ENCODE peak calls at places on chromosomes 11 and 22, in seven cellular contexts. C is astrocyte of the cerebellum, Y is foreskin fibroblast, I is WERI-Rb-1, O is adrenal gland, X is cardiac muscle cell, H is psoas muscle. Q is an unnamed sample.
A peak's percentile ranks its signal among the peaks of the same experiment; 100 is the strongest.

GRCh38 chr11:118216621-118217526 is 7.9 kb downstream of the JAML start:
- DNase-seq in C (no peak), Y (no peak), I (no peak), O (no peak), X (no peak), H (no peak), Q (no peak)

GRCh38 chr11:126102436-126102894 is 39.8 kb upstream of the CDON start:
- DNase-seq in C (no peak), Y (peak; percentile 21), I (no peak), O (peak; percentile 51), X (peak; percentile 79), H (no peak), Q (peak; percentile 12)

GRCh38 chr11:31240340-31240904 is 129.1 kb downstream of the DCDC1 start:
- DNase-seq in C (peak; percentile 62), Y (peak; percentile 10), I (peak; percentile 48), O (peak; percentile 10), X (peak; percentile 70), H (no peak), Q (peak; percentile 30)

GRCh38 chr11:36008576-36008975 is 64.7 kb downstream of the LDLRAD3 start:
- DNase-seq in C (no peak), Y (peak; percentile 43), I (no peak), O (no peak), X (no peak), H (no peak), Q (no peak)

GRCh38 chr11:116832350-116833290 is 2.9 kb downstream of the APOC3 start:
- DNase-seq in C (no peak), Y (no peak), I (no peak), O (no peak), X (no peak), H (no peak), Q (no peak)

GRCh38 chr11:43685483-43685882 is 4.9 kb downstream of the HSD17B12 start:
- DNase-seq in C (no peak), Y (peak; percentile 27), I (no peak), O (no peak), X (no peak), H (no peak), Q (no peak)

GRCh38 chr22:37121887-37122591 is 12.5 kb upstream of the TMPRSS6 start:
- DNase-seq in C (no peak), Y (peak; percentile 36), I (no peak), O (peak; percentile 27), X (no peak), H (no peak), Q (peak; percentile 15)

GRCh38 chr11:115963170-115963569 is 459.0 kb upstream of the CADM1 start:
- DNase-seq in C (no peak), Y (no peak), I (no peak), O (no peak), X (no peak), H (no peak), Q (no peak)

GRCh38 chr11:119483341-119483880 is 60.4 kb upstream of the THY1 start:
- DNase-seq in C (no peak), Y (no peak), I (no peak), O (peak; percentile 8), X (no peak), H (no peak), Q (no peak)

GRCh38 chr22:30425616-30426394 is at the start of gene MTFP1:
- DNase-seq in C (no peak), Y (peak; percentile 79), I (peak; percentile 83), O (peak; percentile 72), X (peak; percentile 84), H (peak; percentile 67), Q (peak; percentile 56)

GRCh38 chr22:24601217-24602104 is 1.5 kb upstream of the GGT1 start:
- DNase-seq in C (no peak), Y (no peak), I (no peak), O (peak; percentile 80), X (no peak), H (no peak), Q (no peak)

GRCh38 chr11:62340269-62340901 is 3.1 kb downstream of the ASRGL1 start:
- DNase-seq in C (peak; percentile 20), Y (peak; percentile 65), I (peak; percentile 39), O (peak; percentile 51), X (peak; percentile 56), H (peak; percentile 33), Q (peak; percentile 44)

GRCh38 chr11:62336949-62337681 is at the start of gene ASRGL1:
- DNase-seq in C (peak; percentile 3), Y (peak; percentile 77), I (peak; percentile 94), O (peak; percentile 76), X (peak; percentile 82), H (peak; percentile 89), Q (peak; percentile 42)

GRCh38 chr11:62338218-62338617 is 970 bp downstream of the ASRGL1 start:
- DNase-seq in C (no peak), Y (no peak), I (no peak), O (no peak), X (no peak), H (no peak), Q (no peak)

GRCh38 chr11:62333768-62334167 is 3.5 kb upstream of the ASRGL1 start:
- DNase-seq in C (no peak), Y (no peak), I (no peak), O (no peak), X (no peak), H (no peak), Q (no peak)

DNA sequence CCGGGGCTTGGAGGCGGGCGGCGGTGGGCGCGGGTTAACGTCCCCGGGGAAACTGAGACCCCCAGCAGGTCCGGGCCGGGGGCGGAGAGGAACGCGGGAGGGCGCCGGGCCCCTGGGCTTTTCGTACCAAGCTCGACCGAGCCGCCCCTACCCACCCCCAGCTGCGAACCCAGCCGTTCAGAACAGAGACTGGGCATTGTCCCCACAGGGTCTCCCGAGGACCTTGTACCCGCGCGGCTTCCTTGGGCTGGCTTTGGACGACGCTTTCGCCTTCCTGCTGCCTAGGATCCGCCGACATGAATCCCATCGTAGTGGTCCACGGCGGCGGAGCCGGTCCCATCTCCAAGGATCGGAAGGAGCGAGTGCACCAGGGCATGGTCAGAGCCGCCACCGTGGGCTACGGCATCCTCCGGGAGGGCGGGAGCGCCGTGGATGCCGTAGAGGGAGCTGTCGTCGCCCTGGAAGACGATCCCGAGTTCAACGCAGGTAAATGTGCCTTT is 484 bp downstream of the ASRGL1 start:
- DNase-seq in C (no peak), Y (peak; percentile 28), I (peak; percentile 42), O (no peak), X (peak; percentile 37), H (no peak), Q (no peak)
- TF ChIP-seq CTCF in C (no peak), Y (no peak), I (no peak), O (no peak), X (no peak), H (no peak), Q (no peak)

DNA sequence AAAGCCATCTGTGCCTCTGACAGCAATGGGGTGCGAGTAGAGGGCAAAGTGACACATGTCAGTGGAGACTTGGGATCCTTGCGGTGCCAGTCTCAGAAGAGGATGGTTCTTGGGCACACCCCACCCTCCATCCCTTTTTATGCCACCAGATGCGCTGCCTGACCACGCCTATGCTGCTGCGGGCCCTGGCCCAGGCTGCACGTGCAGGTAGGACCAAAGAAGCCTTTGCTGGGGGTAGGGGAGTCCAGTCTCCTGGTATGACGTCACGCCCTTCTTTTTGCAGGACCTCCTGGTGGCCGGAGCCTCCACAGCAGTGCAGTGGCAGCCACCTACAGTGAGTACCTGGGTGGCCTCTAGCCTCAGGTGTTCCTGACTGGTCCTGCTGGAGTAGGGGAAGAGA is 1.5 kb downstream of the NDUFS8 start:
- DNase-seq in C (no peak), Y (no peak), I (no peak), O (no peak), X (no peak), H (no peak), Q (no peak)
- H3K4me3 ChIP-seq in C (peak overlapping the region; percentile 87), Y (peak overlapping the region; percentile 60), I (no peak overlapping the region), O (peak overlapping the region; percentile 85), X (no peak overlapping the region), H (peak overlapping the region; percentile 86), Q (no peak overlapping the region)

DNA sequence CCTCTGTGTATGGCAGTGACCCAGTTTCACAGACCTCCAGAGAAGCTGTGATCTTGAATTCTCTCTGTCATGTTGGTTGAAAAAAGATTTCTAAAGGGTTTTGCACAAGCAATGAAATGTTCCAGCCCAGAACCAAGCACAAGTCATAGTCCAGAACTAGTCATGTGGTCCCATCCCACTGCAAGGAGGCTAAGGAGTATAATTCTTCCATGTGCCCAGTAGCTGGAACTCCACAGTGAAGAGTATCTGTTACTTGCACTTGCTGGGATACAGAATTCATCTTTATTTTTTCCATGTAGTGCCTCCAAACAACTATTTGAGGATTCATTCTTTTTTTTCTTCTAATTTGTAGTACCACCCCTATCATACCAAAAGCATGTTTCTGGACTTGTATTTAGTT is 9.9 kb upstream of the MMP8 start:
- DNase-seq in C (no peak), Y (no peak), I (no peak), O (no peak), X (no peak), H (no peak), Q (peak; percentile 9)
- TF ChIP-seq CTCF in C (no peak), Y (no peak), I (no peak), O (no peak), X (no peak), H (no peak), Q (no peak)

GRCh38 chr11:11996321-11997174 is 11.9 kb downstream of the DKK3 start:
- DNase-seq in C (no peak), Y (no peak), I (no peak), O (no peak), X (no peak), H (no peak), Q (no peak)
- H3K4me3 ChIP-seq in C (no peak overlapping the region), Y (no peak overlapping the region), I (no peak overlapping the region), O (no peak overlapping the region), X (no peak overlapping the region), H (no peak overlapping the region), Q (no peak overlapping the region)

GRCh38 chr11:93089474-93090102 is 108.2 kb downstream of the SLC36A4 start:
- DNase-seq in C (peak; percentile 19), Y (peak; percentile 28), I (peak; percentile 13), O (peak; percentile 22), X (peak; percentile 21), H (no peak), Q (peak; percentile 53)
- TF ChIP-seq CTCF in C (peak; percentile 73), Y (peak; percentile 71), I (peak; percentile 71), O (no peak), X (peak; percentile 79), H (no peak), Q (peak; percentile 67)

GRCh38 chr11:1832989-1833365 is 1.8 kb upstream of the SYT8 start:
- DNase-seq in C (no peak), Y (no peak), I (no peak), O (no peak), X (no peak), H (no peak), Q (no peak)
- H3K4me3 ChIP-seq in C (no peak overlapping the region), Y (no peak overlapping the region), I (no peak overlapping the region), O (no peak overlapping the region), X (no peak overlapping the region), H (no peak overlapping the region), Q (no peak overlapping the region)

DNA sequence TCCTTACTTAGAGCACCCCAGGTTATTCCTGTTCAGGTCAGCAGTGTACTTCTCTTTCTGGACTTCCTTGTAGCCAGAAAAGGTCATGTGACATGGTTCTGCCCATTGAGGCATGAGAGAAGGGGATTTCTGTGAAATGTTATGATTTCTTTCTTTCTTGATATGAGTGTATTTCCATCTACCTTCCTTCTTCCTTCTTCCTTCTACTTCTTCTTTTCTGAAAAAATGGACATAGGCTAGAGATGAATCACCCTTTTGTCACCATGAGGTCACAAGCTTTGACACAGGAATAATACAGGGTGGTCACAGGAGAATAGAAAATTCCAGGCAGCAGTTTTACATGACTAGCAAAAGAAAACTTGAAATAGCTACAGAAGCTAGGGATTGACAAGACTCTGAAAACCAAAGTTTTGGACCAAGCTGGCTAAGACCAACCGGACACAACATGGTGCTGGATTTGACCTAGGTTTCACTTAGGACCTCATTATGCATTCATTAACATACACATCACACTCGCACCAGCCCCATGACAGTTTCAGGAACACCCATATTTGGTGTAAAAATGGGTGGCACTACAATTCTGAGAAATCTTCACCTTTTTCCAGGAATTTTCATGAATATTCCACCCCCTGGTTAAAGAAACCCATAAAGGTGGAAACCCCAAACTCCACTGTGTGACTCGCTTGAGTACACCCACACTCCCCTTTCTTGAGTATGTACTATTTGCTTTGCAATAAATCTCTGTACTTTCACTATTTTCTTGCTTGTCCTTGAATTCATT is 21.2 kb upstream of the MAP6 start:
- DNase-seq in C (no peak), Y (peak; percentile 8), I (no peak), O (no peak), X (no peak), H (no peak), Q (no peak)
- TF ChIP-seq CTCF in C (no peak), Y (no peak), I (no peak), O (no peak), X (no peak), H (no peak), Q (no peak)